ENCODE peak calls at places on chromosome 17, in nine cellular contexts. One of them, this sample, is unnamed.

GRCh38 chr17:20008242-20009051 is 712 bp upstream of the SPECC1 start:
- DNase-seq in NCI-H774: peak; percentile 2
- DNase-seq in CD4-positive, alpha-beta memory T cell: no peak
- DNase-seq in AG04449: no peak
- DNase-seq in SJCRH30: no peak
- DNase-seq in tibial artery: no peak
- DNase-seq in stimulated activated CD4-positive, alpha-beta T cell treated with anti-CD3 and anti-CD28 coated beads, Interleukin-2, amount 100 ng/mL, for 48 hours: peak; percentile 1
- DNase-seq in NCI-H1930: peak; percentile 45
- DNase-seq in CD8-positive, alpha-beta memory T cell: no peak
- DNase-seq in this sample: no peak

GRCh38 chr17:921161-921560 is 58.4 kb downstream of the NXN start:
- DNase-seq in SJCRH30: no peak
- DNase-seq in CD4-positive, alpha-beta memory T cell: no peak
- DNase-seq in AG04449: no peak
- DNase-seq in stimulated activated CD4-positive, alpha-beta T cell treated with anti-CD3 and anti-CD28 coated beads, Interleukin-2, amount 100 ng/mL, for 48 hours: no peak
- DNase-seq in NCI-H1930: no peak
- DNase-seq in NCI-H774: no peak
- DNase-seq in tibial artery: no peak
- DNase-seq in CD8-positive, alpha-beta memory T cell: no peak
- DNase-seq in this sample: no peak

GRCh38 chr17:78805301-78805700 is 23.2 kb upstream of the CYTH1 start:
- DNase-seq in tibial artery: no peak
- DNase-seq in NCI-H774: no peak
- DNase-seq in stimulated activated CD4-positive, alpha-beta T cell treated with anti-CD3 and anti-CD28 coated beads, Interleukin-2, amount 100 ng/mL, for 48 hours: peak; percentile 47
- DNase-seq in CD8-positive, alpha-beta memory T cell: no peak
- DNase-seq in CD4-positive, alpha-beta memory T cell: peak; percentile 71
- DNase-seq in SJCRH30: no peak
- DNase-seq in NCI-H1930: no peak
- DNase-seq in AG04449: no peak
- DNase-seq in this sample: no peak

GRCh38 chr17:6638046-6638908 is 2.2 kb downstream of the KIAA0753 start:
- DNase-seq in NCI-H1930: no peak
- DNase-seq in NCI-H774: no peak
- DNase-seq in SJCRH30: no peak
- DNase-seq in AG04449: no peak
- DNase-seq in stimulated activated CD4-positive, alpha-beta T cell treated with anti-CD3 and anti-CD28 coated beads, Interleukin-2, amount 100 ng/mL, for 48 hours: no peak
- DNase-seq in tibial artery: no peak
- DNase-seq in CD4-positive, alpha-beta memory T cell: no peak
- DNase-seq in CD8-positive, alpha-beta memory T cell: no peak
- DNase-seq in this sample: no peak

GRCh38 chr17:77266891-77267341 is 126.1 kb downstream of the SEC14L1 start:
- DNase-seq in CD8-positive, alpha-beta memory T cell: no peak
- DNase-seq in SJCRH30: peak; percentile 53
- DNase-seq in NCI-H774: no peak
- DNase-seq in stimulated activated CD4-positive, alpha-beta T cell treated with anti-CD3 and anti-CD28 coated beads, Interleukin-2, amount 100 ng/mL, for 48 hours: no peak
- DNase-seq in tibial artery: no peak
- DNase-seq in NCI-H1930: no peak
- DNase-seq in CD4-positive, alpha-beta memory T cell: no peak
- DNase-seq in AG04449: no peak
- DNase-seq in this sample: no peak

GRCh38 chr17:33647976-33648375 is 354.9 kb upstream of the ASIC2 start:
- DNase-seq in CD4-positive, alpha-beta memory T cell: no peak
- DNase-seq in stimulated activated CD4-positive, alpha-beta T cell treated with anti-CD3 and anti-CD28 coated beads, Interleukin-2, amount 100 ng/mL, for 48 hours: no peak
- DNase-seq in tibial artery: no peak
- DNase-seq in NCI-H774: no peak
- DNase-seq in AG04449: no peak
- DNase-seq in SJCRH30: no peak
- DNase-seq in CD8-positive, alpha-beta memory T cell: no peak
- DNase-seq in NCI-H1930: no peak
- DNase-seq in this sample: peak; percentile 1

GRCh38 chr17:32123782-32124181 is 18.5 kb upstream of the RHOT1 start:
- DNase-seq in CD8-positive, alpha-beta memory T cell: no peak
- DNase-seq in CD4-positive, alpha-beta memory T cell: no peak
- DNase-seq in tibial artery: no peak
- DNase-seq in stimulated activated CD4-positive, alpha-beta T cell treated with anti-CD3 and anti-CD28 coated beads, Interleukin-2, amount 100 ng/mL, for 48 hours: no peak
- DNase-seq in NCI-H1930: no peak
- DNase-seq in NCI-H774: no peak
- DNase-seq in SJCRH30: no peak
- DNase-seq in AG04449: no peak
- DNase-seq in this sample: peak; percentile 60

GRCh38 chr17:82917656-82918345 is 78.0 kb upstream of the ZNF750 start:
- DNase-seq in NCI-H774: no peak
- DNase-seq in AG04449: no peak
- DNase-seq in SJCRH30: peak; percentile 71
- DNase-seq in stimulated activated CD4-positive, alpha-beta T cell treated with anti-CD3 and anti-CD28 coated beads, Interleukin-2, amount 100 ng/mL, for 48 hours: peak; percentile 10
- DNase-seq in CD8-positive, alpha-beta memory T cell: peak; percentile 30
- DNase-seq in CD4-positive, alpha-beta memory T cell: no peak
- DNase-seq in NCI-H1930: no peak
- DNase-seq in tibial artery: no peak
- DNase-seq in this sample: no peak

GRCh38 chr17:40451420-40451819 is 8.2 kb downstream of the IGFBP4 start:
- DNase-seq in SJCRH30: no peak
- DNase-seq in AG04449: no peak
- DNase-seq in stimulated activated CD4-positive, alpha-beta T cell treated with anti-CD3 and anti-CD28 coated beads, Interleukin-2, amount 100 ng/mL, for 48 hours: no peak
- DNase-seq in CD8-positive, alpha-beta memory T cell: no peak
- DNase-seq in tibial artery: peak; percentile 89
- DNase-seq in NCI-H1930: no peak
- DNase-seq in CD4-positive, alpha-beta memory T cell: no peak
- DNase-seq in NCI-H774: no peak
- DNase-seq in this sample: peak; percentile 88

GRCh38 chr17:82909322-82909904 is 69.6 kb upstream of the ZNF750 start:
- DNase-seq in AG04449: no peak
- DNase-seq in NCI-H774: no peak
- DNase-seq in tibial artery: no peak
- DNase-seq in SJCRH30: no peak
- DNase-seq in CD8-positive, alpha-beta memory T cell: peak; percentile 78
- DNase-seq in stimulated activated CD4-positive, alpha-beta T cell treated with anti-CD3 and anti-CD28 coated beads, Interleukin-2, amount 100 ng/mL, for 48 hours: no peak
- DNase-seq in NCI-H1930: no peak
- DNase-seq in CD4-positive, alpha-beta memory T cell: no peak
- DNase-seq in this sample: no peak

GRCh38 chr17:3589784-3590183 is 19.4 kb downstream of the TRPV1 start:
- DNase-seq in stimulated activated CD4-positive, alpha-beta T cell treated with anti-CD3 and anti-CD28 coated beads, Interleukin-2, amount 100 ng/mL, for 48 hours: no peak
- DNase-seq in AG04449: no peak
- DNase-seq in SJCRH30: no peak
- DNase-seq in CD8-positive, alpha-beta memory T cell: no peak
- DNase-seq in CD4-positive, alpha-beta memory T cell: no peak
- DNase-seq in NCI-H774: no peak
- DNase-seq in NCI-H1930: no peak
- DNase-seq in tibial artery: no peak
- DNase-seq in this sample: no peak

GRCh38 chr17:18974407-18975149 is 22.6 kb downstream of the SLC5A10 start:
- DNase-seq in CD8-positive, alpha-beta memory T cell: no peak
- DNase-seq in tibial artery: no peak
- DNase-seq in CD4-positive, alpha-beta memory T cell: no peak
- DNase-seq in stimulated activated CD4-positive, alpha-beta T cell treated with anti-CD3 and anti-CD28 coated beads, Interleukin-2, amount 100 ng/mL, for 48 hours: peak; percentile 18
- DNase-seq in SJCRH30: no peak
- DNase-seq in NCI-H774: no peak
- DNase-seq in AG04449: no peak
- DNase-seq in NCI-H1930: no peak
- DNase-seq in this sample: no peak

GRCh38 chr17:50660887-50661345 is 26.2 kb downstream of the ABCC3 start:
- DNase-seq in NCI-H774: no peak
- DNase-seq in stimulated activated CD4-positive, alpha-beta T cell treated with anti-CD3 and anti-CD28 coated beads, Interleukin-2, amount 100 ng/mL, for 48 hours: no peak
- DNase-seq in NCI-H1930: no peak
- DNase-seq in tibial artery: no peak
- DNase-seq in SJCRH30: no peak
- DNase-seq in CD4-positive, alpha-beta memory T cell: no peak
- DNase-seq in AG04449: no peak
- DNase-seq in CD8-positive, alpha-beta memory T cell: no peak
- DNase-seq in this sample: no peak

GRCh38 chr17:29238133-29238850 is 8.4 kb upstream of the CRYBA1 start:
- DNase-seq in NCI-H1930: no peak
- DNase-seq in SJCRH30: no peak
- DNase-seq in AG04449: no peak
- DNase-seq in stimulated activated CD4-positive, alpha-beta T cell treated with anti-CD3 and anti-CD28 coated beads, Interleukin-2, amount 100 ng/mL, for 48 hours: no peak
- DNase-seq in tibial artery: peak; percentile 39
- DNase-seq in CD4-positive, alpha-beta memory T cell: no peak
- DNase-seq in NCI-H774: no peak
- DNase-seq in CD8-positive, alpha-beta memory T cell: no peak
- DNase-seq in this sample: peak; percentile 58

GRCh38 chr17:40112718-40113109 is 9.1 kb upstream of the MSL1 start:
- DNase-seq in stimulated activated CD4-positive, alpha-beta T cell treated with anti-CD3 and anti-CD28 coated beads, Interleukin-2, amount 100 ng/mL, for 48 hours: no peak
- DNase-seq in NCI-H1930: no peak
- DNase-seq in tibial artery: peak; percentile 61
- DNase-seq in AG04449: no peak
- DNase-seq in CD8-positive, alpha-beta memory T cell: no peak
- DNase-seq in CD4-positive, alpha-beta memory T cell: no peak
- DNase-seq in NCI-H774: no peak
- DNase-seq in SJCRH30: no peak
- DNase-seq in this sample: no peak

GRCh38 chr17:64920026-64920418 is 744 bp upstream of the LRRC37A3 start:
- DNase-seq in SJCRH30: no peak
- DNase-seq in AG04449: no peak
- DNase-seq in CD4-positive, alpha-beta memory T cell: no peak
- DNase-seq in CD8-positive, alpha-beta memory T cell: no peak
- DNase-seq in NCI-H774: no peak
- DNase-seq in stimulated activated CD4-positive, alpha-beta T cell treated with anti-CD3 and anti-CD28 coated beads, Interleukin-2, amount 100 ng/mL, for 48 hours: no peak
- DNase-seq in NCI-H1930: no peak
- DNase-seq in tibial artery: no peak
- DNase-seq in this sample: no peak

GRCh38 chr17:40520991-40521453 is 19.6 kb upstream of the TNS4 start:
- DNase-seq in SJCRH30: no peak
- DNase-seq in NCI-H1930: no peak
- DNase-seq in NCI-H774: no peak
- DNase-seq in tibial artery: no peak
- DNase-seq in stimulated activated CD4-positive, alpha-beta T cell treated with anti-CD3 and anti-CD28 coated beads, Interleukin-2, amount 100 ng/mL, for 48 hours: no peak
- DNase-seq in CD4-positive, alpha-beta memory T cell: no peak
- DNase-seq in AG04449: no peak
- DNase-seq in CD8-positive, alpha-beta memory T cell: no peak
- DNase-seq in this sample: no peak

GRCh38 chr17:20224379-20224778 is 215.2 kb downstream of the SPECC1 start:
- DNase-seq in CD4-positive, alpha-beta memory T cell: no peak
- DNase-seq in SJCRH30: no peak
- DNase-seq in CD8-positive, alpha-beta memory T cell: no peak
- DNase-seq in stimulated activated CD4-positive, alpha-beta T cell treated with anti-CD3 and anti-CD28 coated beads, Interleukin-2, amount 100 ng/mL, for 48 hours: no peak
- DNase-seq in NCI-H1930: no peak
- DNase-seq in tibial artery: no peak
- DNase-seq in NCI-H774: no peak
- DNase-seq in AG04449: no peak
- DNase-seq in this sample: no peak

GRCh38 chr17:69761011-69761410 is 314.0 kb upstream of the KCNJ16 start:
- DNase-seq in NCI-H1930: no peak
- DNase-seq in NCI-H774: no peak
- DNase-seq in CD8-positive, alpha-beta memory T cell: no peak
- DNase-seq in tibial artery: no peak
- DNase-seq in SJCRH30: no peak
- DNase-seq in CD4-positive, alpha-beta memory T cell: no peak
- DNase-seq in AG04449: no peak
- DNase-seq in stimulated activated CD4-positive, alpha-beta T cell treated with anti-CD3 and anti-CD28 coated beads, Interleukin-2, amount 100 ng/mL, for 48 hours: no peak
- DNase-seq in this sample: no peak

GRCh38 chr17:78252111-78252634 is 20.7 kb downstream of the TMEM235 start:
- DNase-seq in CD4-positive, alpha-beta memory T cell: peak; percentile 92
- DNase-seq in SJCRH30: peak; percentile 15
- DNase-seq in NCI-H774: no peak
- DNase-seq in stimulated activated CD4-positive, alpha-beta T cell treated with anti-CD3 and anti-CD28 coated beads, Interleukin-2, amount 100 ng/mL, for 48 hours: no peak
- DNase-seq in AG04449: no peak
- DNase-seq in CD8-positive, alpha-beta memory T cell: peak; percentile 98
- DNase-seq in NCI-H1930: no peak
- DNase-seq in tibial artery: no peak
- DNase-seq in this sample: no peak

GRCh38 chr17:38449364-38449763 is 21.1 kb downstream of the ARHGAP23 start:
- DNase-seq in NCI-H774: no peak
- DNase-seq in tibial artery: no peak
- DNase-seq in CD4-positive, alpha-beta memory T cell: no peak
- DNase-seq in AG04449: no peak
- DNase-seq in NCI-H1930: no peak
- DNase-seq in SJCRH30: peak; percentile 54
- DNase-seq in CD8-positive, alpha-beta memory T cell: no peak
- DNase-seq in stimulated activated CD4-positive, alpha-beta T cell treated with anti-CD3 and anti-CD28 coated beads, Interleukin-2, amount 100 ng/mL, for 48 hours: no peak
- DNase-seq in this sample: no peak

GRCh38 chr17:83053779-83054451 is 25.5 kb upstream of the METRNL start:
- DNase-seq in AG04449: no peak
- DNase-seq in SJCRH30: no peak
- DNase-seq in CD4-positive, alpha-beta memory T cell: peak; percentile 36
- DNase-seq in NCI-H1930: no peak
- DNase-seq in NCI-H774: no peak
- DNase-seq in stimulated activated CD4-positive, alpha-beta T cell treated with anti-CD3 and anti-CD28 coated beads, Interleukin-2, amount 100 ng/mL, for 48 hours: no peak
- DNase-seq in tibial artery: peak; percentile 64
- DNase-seq in CD8-positive, alpha-beta memory T cell: peak; percentile 25
- DNase-seq in this sample: no peak

GRCh38 chr17:76254275-76254674 is 10.9 kb upstream of the UBALD2 start:
- DNase-seq in NCI-H774: no peak
- DNase-seq in NCI-H1930: no peak
- DNase-seq in stimulated activated CD4-positive, alpha-beta T cell treated with anti-CD3 and anti-CD28 coated beads, Interleukin-2, amount 100 ng/mL, for 48 hours: no peak
- DNase-seq in tibial artery: no peak
- DNase-seq in SJCRH30: no peak
- DNase-seq in CD8-positive, alpha-beta memory T cell: no peak
- DNase-seq in AG04449: no peak
- DNase-seq in CD4-positive, alpha-beta memory T cell: no peak
- DNase-seq in this sample: no peak

GRCh38 chr17:58338907-58339774 is 10.5 kb upstream of the TSPOAP1 start:
- DNase-seq in AG04449: peak; percentile 51
- DNase-seq in tibial artery: peak; percentile 59
- DNase-seq in stimulated activated CD4-positive, alpha-beta T cell treated with anti-CD3 and anti-CD28 coated beads, Interleukin-2, amount 100 ng/mL, for 48 hours: peak; percentile 76
- DNase-seq in NCI-H1930: no peak
- DNase-seq in NCI-H774: no peak
- DNase-seq in CD8-positive, alpha-beta memory T cell: no peak
- DNase-seq in SJCRH30: peak; percentile 66
- DNase-seq in CD4-positive, alpha-beta memory T cell: peak; percentile 42
- DNase-seq in this sample: peak; percentile 21

GRCh38 chr17:1008008-1008761 is 11.3 kb downstream of the TIMM22 start:
- DNase-seq in tibial artery: peak; percentile 83
- DNase-seq in CD8-positive, alpha-beta memory T cell: no peak
- DNase-seq in stimulated activated CD4-positive, alpha-beta T cell treated with anti-CD3 and anti-CD28 coated beads, Interleukin-2, amount 100 ng/mL, for 48 hours: no peak
- DNase-seq in NCI-H774: no peak
- DNase-seq in SJCRH30: no peak
- DNase-seq in CD4-positive, alpha-beta memory T cell: no peak
- DNase-seq in NCI-H1930: no peak
- DNase-seq in AG04449: no peak
- DNase-seq in this sample: no peak

GRCh38 chr17:31581022-31581483 is 189.6 kb downstream of the RAB11FIP4 start:
- DNase-seq in NCI-H774: peak; percentile 82
- DNase-seq in CD8-positive, alpha-beta memory T cell: no peak
- DNase-seq in CD4-positive, alpha-beta memory T cell: no peak
- DNase-seq in stimulated activated CD4-positive, alpha-beta T cell treated with anti-CD3 and anti-CD28 coated beads, Interleukin-2, amount 100 ng/mL, for 48 hours: no peak
- DNase-seq in tibial artery: peak; percentile 74
- DNase-seq in SJCRH30: peak; percentile 88
- DNase-seq in NCI-H1930: no peak
- DNase-seq in AG04449: no peak
- DNase-seq in this sample: peak; percentile 77

GRCh38 chr17:74478369-74479100 is 12.1 kb downstream of the CD300A start:
- DNase-seq in NCI-H1930: no peak
- DNase-seq in CD8-positive, alpha-beta memory T cell: peak; percentile 54
- DNase-seq in stimulated activated CD4-positive, alpha-beta T cell treated with anti-CD3 and anti-CD28 coated beads, Interleukin-2, amount 100 ng/mL, for 48 hours: no peak
- DNase-seq in AG04449: no peak
- DNase-seq in SJCRH30: no peak
- DNase-seq in NCI-H774: no peak
- DNase-seq in CD4-positive, alpha-beta memory T cell: peak; percentile 50
- DNase-seq in tibial artery: no peak
- DNase-seq in this sample: no peak

GRCh38 chr17:40646791-40647548 is 648 bp downstream of the SMARCE1 start:
- DNase-seq in SJCRH30: peak; percentile 50
- DNase-seq in CD4-positive, alpha-beta memory T cell: no peak
- DNase-seq in AG04449: no peak
- DNase-seq in NCI-H1930: no peak
- DNase-seq in CD8-positive, alpha-beta memory T cell: no peak
- DNase-seq in stimulated activated CD4-positive, alpha-beta T cell treated with anti-CD3 and anti-CD28 coated beads, Interleukin-2, amount 100 ng/mL, for 48 hours: no peak
- DNase-seq in tibial artery: no peak
- DNase-seq in NCI-H774: no peak
- DNase-seq in this sample: no peak

This sample was measured in stromal cell of bone marrow.